ENCODE peak calls at places on chromosomes 4 and X, in nine cellular contexts. A, F, S, E, H, L, Z, V and K are unnamed samples. For H3K4me1, the result is how much of the 10 kb centered on the place peaks cover.

GRCh38 chrX:30570505-30570904 is 7.1 kb downstream of the TASL start:
- DNase-seq in A (peak), F (no peak), S (peak), E (no peak), H (peak), L (no peak), Z (no peak), V (no peak), K (no peak)

GRCh38 chr4:113738251-113738650 is 23.3 kb downstream of the CAMK2D start:
- DNase-seq in A (no peak), F (no peak), S (no peak), E (no peak), H (peak), L (no peak), Z (no peak), V (no peak), K (no peak)

GRCh38 chr4:173490817-173491518 is 39.1 kb downstream of the HAND2 start:
- DNase-seq in A (no peak), F (no peak), S (no peak), E (no peak), H (peak), L (no peak), Z (no peak), V (no peak), K (no peak)

GRCh38 chr4:13547563-13548041 is 3.3 kb upstream of the NKX3-2 start:
- DNase-seq in A (no peak), F (no peak), S (peak), E (no peak), H (no peak), L (no peak), Z (no peak), V (no peak), K (no peak)

GRCh38 chr4:46656071-46656470 is 253.0 kb downstream of the COX7B2 start:
- DNase-seq in A (no peak), F (no peak), S (no peak), E (no peak), H (no peak), L (no peak), Z (no peak), V (no peak), K (no peak)

GRCh38 chrX:36867143-36867542 is 141.0 kb upstream of the FAM47C start:
- DNase-seq in A (peak), F (no peak), S (peak), E (no peak), H (peak), L (no peak), Z (no peak), V (no peak), K (no peak)

GRCh38 chrX:108131471-108131870 is 39.9 kb downstream of the ATG4A start:
- DNase-seq in A (no peak), F (no peak), S (no peak), E (no peak), H (peak), L (no peak), Z (no peak), V (no peak), K (no peak)

GRCh38 chrX:45757272-45757671 is 556.6 kb upstream of the DIPK2B start:
- DNase-seq in A (no peak), F (no peak), S (no peak), E (no peak), H (no peak), L (no peak), Z (no peak), V (no peak), K (no peak)

GRCh38 chr4:149901128-149901527 is 85.5 kb upstream of the IQCM start:
- DNase-seq in A (no peak), F (no peak), S (no peak), E (no peak), H (no peak), L (no peak), Z (no peak), V (no peak), K (no peak)

GRCh38 chr4:124079174-124079780 is 633.3 kb downstream of the ANKRD50 start:
- DNase-seq in A (no peak), F (no peak), S (no peak), E (no peak), H (peak), L (no peak), Z (no peak), V (no peak), K (no peak)

GRCh38 chrX:21946925-21947641 is 6.6 kb downstream of the SMS start:
- DNase-seq in A (no peak), F (no peak), S (peak), E (no peak), H (peak), L (no peak), Z (no peak), V (peak), K (no peak)

GRCh38 chrX:23374291-23374690 is 39.6 kb downstream of the PTCHD1 start:
- DNase-seq in A (no peak), F (no peak), S (no peak), E (no peak), H (no peak), L (no peak), Z (no peak), V (no peak), K (no peak)

GRCh38 chrX:78092296-78092695 is 11.8 kb upstream of the PGK1 start:
- DNase-seq in A (no peak), F (no peak), S (peak), E (no peak), H (peak), L (no peak), Z (no peak), V (peak), K (no peak)

GRCh38 chr4:62896721-62897120 is 1512.5 kb downstream of the TECRL start:
- DNase-seq in A (no peak), F (no peak), S (no peak), E (no peak), H (no peak), L (no peak), Z (peak), V (no peak), K (no peak)

GRCh38 chr4:72987741-72988729 is 81.5 kb downstream of the COX18 start:
- DNase-seq in A (no peak), F (no peak), S (no peak), E (no peak), H (no peak), L (no peak), Z (no peak), V (no peak), K (no peak)

GRCh38 chr4:3340703-3341088 is 47.9 kb downstream of the RGS12 start:
- DNase-seq in A (no peak), F (no peak), S (no peak), E (peak), H (no peak), L (no peak), Z (no peak), V (no peak), K (peak)

GRCh38 chr4:185127021-185127925 is 15.8 kb upstream of the SLC25A4 start:
- DNase-seq in A (no peak), F (no peak), S (peak), E (no peak), H (no peak), L (peak), Z (no peak), V (peak), K (peak)

GRCh38 chr4:68466185-68466584 is 18.9 kb downstream of the TMPRSS11E start:
- DNase-seq in A (no peak), F (no peak), S (no peak), E (no peak), H (peak), L (no peak), Z (no peak), V (no peak), K (no peak)

GRCh38 chr4:38989487-38989886 is 42.7 kb downstream of the TMEM156 start:
- DNase-seq in A (no peak), F (no peak), S (no peak), E (no peak), H (peak), L (no peak), Z (no peak), V (no peak), K (no peak)

GRCh38 chr4:141642068-141642467 is 5.7 kb downstream of the IL15 start:
- DNase-seq in A (no peak), F (no peak), S (no peak), E (no peak), H (no peak), L (no peak), Z (no peak), V (no peak), K (no peak)

GRCh38 chr4:105058177-105058812 is 88.4 kb upstream of the TET2 start:
- DNase-seq in A (no peak), F (no peak), S (no peak), E (no peak), H (peak), L (no peak), Z (no peak), V (no peak), K (no peak)

GRCh38 chr4:164935363-164935762 is 42.1 kb downstream of the TRIM61 start:
- DNase-seq in A (no peak), F (no peak), S (no peak), E (no peak), H (no peak), L (no peak), Z (no peak), V (peak), K (no peak)

GRCh38 chr4:1759818-1760223 is 33.3 kb upstream of the FGFR3 start:
- DNase-seq in A (no peak), F (no peak), S (no peak), E (no peak), H (no peak), L (no peak), Z (no peak), V (no peak), K (no peak)

GRCh38 chr4:84403656-84404055 is 95.4 kb downstream of the NKX6-1 start:
- DNase-seq in A (no peak), F (no peak), S (no peak), E (no peak), H (no peak), L (no peak), Z (no peak), V (no peak), K (no peak)

GRCh38 chr4:75004755-75005668 is 72.1 kb downstream of the PARM1 start:
- DNase-seq in A (no peak), F (no peak), S (no peak), E (peak), H (no peak), L (no peak), Z (no peak), V (no peak), K (no peak)

GRCh38 chrX:120446503-120446902 is 22.6 kb downstream of the LAMP2 start:
- DNase-seq in A (no peak), F (no peak), S (no peak), E (no peak), H (peak), L (no peak), Z (no peak), V (no peak), K (no peak)

GRCh38 chrX:54509401-54509800 is 13.4 kb upstream of the FGD1 start:
- DNase-seq in A (no peak), F (no peak), S (no peak), E (no peak), H (peak), L (no peak), Z (no peak), V (no peak), K (no peak)

GRCh38 chr4:82799006-82799881 is 648 bp upstream of the SCD5 start:
- DNase-seq in A (no peak), F (no peak), S (no peak), E (no peak), H (no peak), L (no peak), Z (no peak), V (peak), K (no peak)

GRCh38 chrX:30885136-30885535 is 3.9 kb downstream of the TAB3 start:
- DNase-seq in A (no peak), F (no peak), S (no peak), E (no peak), H (no peak), L (no peak), Z (no peak), V (no peak), K (no peak)

DNA sequence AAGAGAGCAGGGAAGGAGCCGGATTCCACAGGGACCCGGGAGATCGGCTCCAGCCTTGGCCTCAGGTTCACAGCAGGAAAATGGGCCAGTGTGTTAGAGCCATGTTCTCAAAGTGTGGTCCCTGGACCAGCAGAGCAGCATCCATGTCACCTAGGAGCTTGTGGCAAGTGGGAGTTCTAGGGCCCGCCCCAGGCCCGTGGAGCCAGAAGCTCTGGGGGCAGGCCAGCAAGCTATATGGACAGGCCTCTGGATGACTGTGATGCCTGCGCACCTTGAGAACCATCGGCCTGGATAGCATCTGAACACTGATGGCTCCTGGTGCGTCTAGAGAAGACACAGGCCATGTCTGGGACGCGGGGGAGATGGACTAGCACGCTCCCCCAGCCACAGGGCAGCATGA is 33.7 kb downstream of the SH3TC1 start:
- DNase-seq in A (no peak), F (no peak), S (no peak), E (no peak), H (no peak), L (no peak), Z (peak), V (no peak), K (no peak)
- TF ChIP-seq CTCF in A (no peak), F (no peak), S (no peak), E (no peak), H (no peak), L (no peak), Z (no peak), V (no peak), K (no peak)

DNA sequence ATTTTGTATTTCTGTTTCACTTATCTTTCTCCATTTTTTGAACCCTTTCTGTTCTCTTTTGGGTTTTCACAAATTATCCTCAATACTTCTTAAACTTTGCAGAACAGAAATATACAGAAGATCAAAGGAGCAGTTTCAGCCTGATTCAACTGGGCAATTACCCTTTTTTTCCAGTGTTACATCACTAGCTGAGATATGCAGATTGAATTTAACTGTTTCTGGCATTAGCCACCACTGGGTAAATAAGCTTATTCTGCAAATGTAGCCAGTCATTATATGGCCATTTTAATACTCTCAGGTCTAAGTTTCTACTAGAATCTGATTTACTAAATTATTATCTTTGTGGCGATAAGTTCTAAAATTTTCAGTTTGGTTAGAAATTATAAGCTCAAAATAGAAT is 66.9 kb upstream of the GRID2 start:
- DNase-seq in A (no peak), F (no peak), S (no peak), E (no peak), H (peak), L (no peak), Z (no peak), V (no peak), K (no peak)
- H3K4me1 ChIP-seq in A (under half), F (under half), S (under half), E (under half), H (under half), L (under half), Z (under half), V (under half), K (under half)

GRCh38 chrX:56802921-56803848 is 74.1 kb downstream of the NBDY start:
- DNase-seq in A (peak), F (no peak), S (peak), E (peak), H (peak), L (peak), Z (peak), V (peak), K (no peak)
- TF ChIP-seq CTCF in A (peak), F (peak), S (peak), E (peak), H (peak), L (peak), Z (no peak), V (peak), K (peak)

GRCh38 chr4:112284166-112284565 is 1.5 kb downstream of the TIFA start:
- DNase-seq in A (peak), F (no peak), S (no peak), E (no peak), H (peak), L (no peak), Z (no peak), V (no peak), K (no peak)
- H3K4me1 ChIP-seq in A (under half), F (under half), S (under half), E (under half), H (under half), L (under half), Z (under half), V (under half), K (under half)

GRCh38 chrX:2452317-2452784 is 48.4 kb downstream of the DHRSX start:
- DNase-seq in A (peak), F (no peak), S (no peak), E (no peak), H (no peak), L (no peak), Z (no peak), V (no peak), K (peak)

GRCh38 chrX:2452799-2453198 is 48.0 kb downstream of the DHRSX start:
- DNase-seq in A (no peak), F (no peak), S (no peak), E (no peak), H (no peak), L (no peak), Z (no peak), V (no peak), K (no peak)

GRCh38 chrX:2449135-2449886 is 51.5 kb downstream of the DHRSX start:
- DNase-seq in A (no peak), F (no peak), S (no peak), E (no peak), H (no peak), L (no peak), Z (no peak), V (no peak), K (peak)

GRCh38 chrX:2451456-2452316 is 49.1 kb downstream of the DHRSX start:
- DNase-seq in A (peak), F (no peak), S (no peak), E (no peak), H (peak), L (no peak), Z (no peak), V (peak), K (peak)

DNA sequence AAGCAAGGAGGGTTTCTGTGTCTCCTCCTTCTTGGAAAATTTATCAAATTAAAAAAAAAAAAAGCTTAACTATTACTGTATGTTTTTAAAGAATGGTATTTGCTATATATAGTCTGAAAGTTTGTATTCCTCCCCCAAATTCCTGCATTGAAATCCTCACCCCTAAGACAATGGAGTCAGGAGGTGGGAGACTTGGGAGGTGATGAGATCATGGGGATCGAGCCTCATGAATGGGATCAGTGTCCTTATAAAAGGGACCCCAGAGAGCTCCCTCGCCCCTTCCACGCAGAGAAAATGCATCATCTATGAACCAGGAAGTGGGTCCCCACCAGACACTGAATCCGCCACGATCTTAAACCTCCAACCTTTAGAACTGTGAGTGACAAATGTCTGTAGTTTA is 50.1 kb downstream of the DHRSX start:
- DNase-seq in A (no peak), F (no peak), S (no peak), E (no peak), H (no peak), L (no peak), Z (no peak), V (no peak), K (no peak)
- TF ChIP-seq CTCF in A (no peak), F (no peak), S (no peak), E (no peak), H (no peak), L (no peak), Z (no peak), V (no peak), K (no peak)

GRCh38 chr4:169012049-169012448 is 2.0 kb upstream of the CBR4 start:
- DNase-seq in A (no peak), F (no peak), S (no peak), E (no peak), H (no peak), L (no peak), Z (no peak), V (no peak), K (no peak)

GRCh38 chr4:169008478-169008877 is 1.6 kb downstream of the CBR4 start:
- DNase-seq in A (no peak), F (no peak), S (no peak), E (no peak), H (no peak), L (no peak), Z (no peak), V (no peak), K (no peak)

GRCh38 chr4:169009281-169010124 is 552 bp downstream of the CBR4 start:
- DNase-seq in A (peak), F (peak), S (peak), E (peak), H (peak), L (peak), Z (peak), V (peak), K (peak)

GRCh38 chr4:169013396-169013795 is 3.3 kb upstream of the CBR4 start:
- DNase-seq in A (no peak), F (no peak), S (no peak), E (no peak), H (no peak), L (no peak), Z (no peak), V (no peak), K (no peak)

DNA sequence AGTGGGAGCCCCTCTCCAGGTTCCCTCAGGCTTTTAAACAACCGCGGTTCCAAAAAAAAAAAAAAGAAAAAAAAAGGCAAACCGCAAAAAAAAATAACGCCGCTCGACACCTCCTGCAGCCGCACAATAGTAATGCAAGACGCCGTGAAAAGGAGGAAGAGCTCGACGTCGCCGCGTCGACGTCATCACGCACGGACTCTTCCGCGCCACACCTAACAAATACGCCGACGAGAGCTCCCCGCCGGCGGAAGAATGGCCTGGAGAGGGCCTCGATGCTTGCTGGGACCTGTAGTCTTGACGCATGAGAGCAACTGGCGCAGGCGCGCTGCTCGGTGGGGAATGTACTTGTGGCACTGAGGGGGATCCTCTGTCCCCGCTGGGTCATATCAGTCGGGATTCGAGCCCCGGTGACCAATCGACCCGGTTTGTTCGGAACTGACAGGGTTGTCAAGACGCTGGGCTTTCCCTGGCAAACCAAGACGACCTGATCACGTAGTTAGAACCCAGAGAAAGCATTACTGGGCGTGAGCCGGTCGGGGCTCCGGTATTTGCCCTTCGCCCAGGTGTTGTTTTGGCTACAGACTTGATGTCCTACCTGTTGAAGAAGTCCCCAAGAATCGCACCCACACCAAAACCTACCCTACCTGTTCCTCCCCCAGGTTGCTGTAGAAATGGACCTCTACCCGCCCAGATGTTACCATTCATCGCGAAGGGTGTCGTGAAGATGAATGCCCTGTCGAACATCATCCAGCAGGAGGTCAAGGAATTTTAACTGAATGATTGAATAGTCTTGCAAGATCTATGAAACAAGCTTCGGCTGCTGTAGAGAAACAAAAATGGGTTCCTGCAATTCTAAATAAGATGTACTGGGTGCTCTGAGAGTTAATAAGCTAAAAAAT is at the start of gene CBR4:
- DNase-seq in A (peak), F (peak), S (peak), E (peak), H (peak), L (peak), Z (peak), V (peak), K (peak)
- H3K4me1 ChIP-seq in A (under half), F (under half), S (under half), E (under half), H (under half), L (under half), Z (under half), V (under half), K (under half)

GRCh38 chr4:10163296-10163695 is 46.7 kb upstream of the WDR1 start:
- DNase-seq in A (no peak), F (no peak), S (no peak), E (no peak), H (no peak), L (no peak), Z (no peak), V (no peak), K (no peak)

GRCh38 chr4:10162341-10163000 is 45.9 kb upstream of the WDR1 start:
- DNase-seq in A (no peak), F (no peak), S (no peak), E (no peak), H (no peak), L (no peak), Z (no peak), V (no peak), K (no peak)

GRCh38 chr4:10167201-10167600 is 50.6 kb upstream of the WDR1 start:
- DNase-seq in A (no peak), F (no peak), S (no peak), E (no peak), H (no peak), L (no peak), Z (no peak), V (no peak), K (no peak)

GRCh38 chr4:10161840-10162239 is 45.2 kb upstream of the WDR1 start:
- DNase-seq in A (no peak), F (no peak), S (no peak), E (no peak), H (no peak), L (no peak), Z (no peak), V (no peak), K (no peak)

GRCh38 chr4:10164877-10165283 is 48.3 kb upstream of the WDR1 start:
- DNase-seq in A (peak), F (no peak), S (peak), E (no peak), H (peak), L (no peak), Z (no peak), V (peak), K (no peak)
- TF ChIP-seq CTCF in A (peak), F (peak), S (peak), E (peak), H (peak), L (no peak), Z (no peak), V (peak), K (peak)